ENCODE peak calls at places on chromosomes 1 and 21, in ten cellular contexts. F is left ventricle myocardium superior; W is stimulated activated CD4-positive, alpha-beta T cell treated with anti-CD3 and anti-CD28 coated beads, Interleukin-15, amount 100 ng/mL, for 1 hour; E is caudate nucleus; D is H54; Y is Calu3; X is MG63; O is NCI-H1694 treated with DMSO at 0.1 percent for 48 hours; M is activated T-cell treated with anti-CD3 and anti-CD28 coated beads for 24 hours; B is CD4-positive, alpha-beta T cell. U is an unnamed sample.
A peak's percentile ranks its signal among the peaks of the same experiment; 100 is the strongest.

GRCh38 chr1:103583887-103584286 is 12.5 kb downstream of the AMY2B start:
- DNase-seq in W (no peak), M (no peak), X (no peak), Y (no peak), F (no peak), E (no peak), B (no peak), D (no peak), O (no peak), U (no peak)

GRCh38 chr21:25626752-25627151 is 12.3 kb upstream of the JAM2 start:
- DNase-seq in D (no peak), F (peak; percentile 40), B (no peak), W (no peak), Y (no peak), M (no peak), X (no peak), O (no peak), E (no peak), U (peak; percentile 75)

GRCh38 chr1:1337793-1338147 is 6.7 kb downstream of the TAS1R3 start:
- DNase-seq in X (no peak), B (no peak), M (peak; percentile 28), Y (no peak), E (no peak), D (no peak), W (peak; percentile 40), F (no peak), O (no peak), U (no peak)

GRCh38 chr1:211559222-211560010 is 19.5 kb downstream of the SLC30A1 start:
- DNase-seq in B (no peak), F (no peak), Y (no peak), O (no peak), E (no peak), M (no peak), D (no peak), X (no peak), W (no peak), U (peak; percentile 81)

GRCh38 chr1:218698181-218698580 is 353.0 kb downstream of the TGFB2 start:
- DNase-seq in E (no peak), W (no peak), F (no peak), Y (no peak), B (no peak), M (no peak), O (no peak), D (no peak), X (no peak), U (no peak)

GRCh38 chr1:213972141-213972540 is 15.6 kb upstream of the PROX1 start:
- DNase-seq in Y (no peak), F (no peak), W (no peak), O (no peak), E (no peak), B (no peak), M (no peak), D (no peak), X (no peak), U (no peak)

GRCh38 chr1:228792601-228793000 is 57.3 kb downstream of the RHOU start:
- DNase-seq in W (no peak), D (no peak), F (no peak), B (no peak), Y (no peak), X (no peak), O (no peak), M (no peak), E (no peak), U (no peak)

GRCh38 chr1:161408404-161409085 is 40.9 kb upstream of the CFAP126 start:
- DNase-seq in D (no peak), W (no peak), O (no peak), X (no peak), E (no peak), F (no peak), M (no peak), B (no peak), Y (no peak), U (no peak)

GRCh38 chr1:218600968-218601367 is 255.8 kb downstream of the TGFB2 start:
- DNase-seq in Y (no peak), D (no peak), M (no peak), F (no peak), E (no peak), W (no peak), O (no peak), B (no peak), X (no peak), U (no peak)

GRCh38 chr1:86429830-86430229 is 5.9 kb downstream of the CLCA2 start:
- DNase-seq in B (no peak), D (peak; percentile 13), Y (peak; percentile 54), M (no peak), W (no peak), X (peak; percentile 77), F (no peak), O (no peak), E (no peak), U (no peak)

GRCh38 chr1:91684599-91685196 is 184.0 kb downstream of the CDC7 start:
- DNase-seq in B (no peak), D (no peak), X (no peak), Y (no peak), F (no peak), M (no peak), O (no peak), W (no peak), E (no peak), U (peak; percentile 68)

GRCh38 chr21:45404726-45405270 is at the start of gene COL18A1:
- DNase-seq in B (peak; percentile 25), D (peak; percentile 90), O (no peak), W (peak; percentile 44), F (peak; percentile 85), M (no peak), X (peak; percentile 58), E (no peak), Y (peak; percentile 55), U (no peak)

GRCh38 chr1:112678605-112679004 is 4.1 kb downstream of the MOV10 start:
- DNase-seq in B (no peak), Y (no peak), O (no peak), D (no peak), X (no peak), W (no peak), E (no peak), F (no peak), M (no peak), U (no peak)

GRCh38 chr1:211830330-211831142 is at the start of gene LPGAT1:
- DNase-seq in B (peak; percentile 55), D (peak; percentile 76), O (peak; percentile 52), Y (peak; percentile 90), X (peak; percentile 85), F (peak; percentile 90), E (peak; percentile 66), M (peak; percentile 59), W (peak; percentile 66), U (no peak)

GRCh38 chr1:9626201-9626608 is 25.3 kb upstream of the PIK3CD start:
- DNase-seq in W (no peak), M (no peak), E (no peak), X (no peak), Y (no peak), B (no peak), F (no peak), D (no peak), O (no peak), U (no peak)

GRCh38 chr1:11521605-11522399 is 42.8 kb downstream of the DISP3 start:
- DNase-seq in O (no peak), D (no peak), W (no peak), F (no peak), M (no peak), X (no peak), Y (no peak), B (no peak), E (no peak), U (no peak)

GRCh38 chr1:224519874-224520273 is 85.3 kb upstream of the WDR26 start:
- DNase-seq in X (no peak), D (no peak), E (no peak), Y (no peak), W (no peak), F (no peak), M (no peak), B (no peak), O (no peak), U (no peak)

GRCh38 chr1:248793592-248793991 is 32.1 kb downstream of the SH3BP5L start:
- DNase-seq in W (no peak), E (no peak), D (no peak), F (no peak), X (no peak), O (no peak), Y (no peak), M (no peak), B (no peak), U (no peak)

GRCh38 chr1:235018720-235019444 is 109.8 kb downstream of the TOMM20 start:
- DNase-seq in D (no peak), X (no peak), M (no peak), W (no peak), Y (no peak), O (no peak), E (no peak), B (no peak), F (no peak), U (no peak)

GRCh38 chr1:31977361-31978131 is 36.1 kb upstream of the KHDRBS1 start:
- DNase-seq in O (no peak), M (no peak), F (no peak), W (no peak), D (no peak), Y (peak; percentile 16), B (no peak), E (no peak), X (peak; percentile 33), U (no peak)

GRCh38 chr21:45828580-45829565 is 152.7 kb upstream of the COL6A1 start:
- DNase-seq in B (no peak), O (no peak), D (no peak), M (no peak), F (no peak), X (no peak), E (no peak), Y (no peak), W (no peak), U (peak; percentile 89)

GRCh38 chr21:38861989-38862683 is 56.4 kb downstream of the ETS2 start:
- DNase-seq in D (no peak), B (no peak), O (no peak), W (no peak), X (no peak), E (no peak), Y (no peak), M (no peak), F (no peak), U (no peak)

U was measured in esophagus muscularis mucosa.